ENCODE peak calls at places on chromosomes 1 and 21, in nine cellular contexts. C is stimulated activated CD8-positive, alpha-beta memory T cell treated with anti-CD3 and anti-CD28 coated beads, Interleukin-4, amount 100 ng/mL, for 4 hours; K is brain microvascular endothelial cell; X is GM23338; B is tibial nerve; I is osteocyte; S is activated CD4-positive, alpha-beta T cell treated with anti-CD3 and anti-CD28 coated beads for 24 hours; V is left ventricle myocardium superior; N is EL. E is an unnamed sample.

GRCh38 chr1:58964428-58964827 is 180.6 kb upstream of the JUN start:
- DNase-seq in S (no peak), V (no peak), K (no peak), I (no peak), B (no peak), C (no peak), N (no peak), X (no peak), E (no peak)

GRCh38 chr1:206635983-206636354 is 633 bp downstream of the DYRK3 start:
- DNase-seq in N (peak; percentile 33), S (no peak), V (no peak), B (no peak), C (no peak), X (no peak), K (no peak), I (no peak), E (no peak)

GRCh38 chr1:185565314-185565713 is 168.9 kb upstream of the HMCN1 start:
- DNase-seq in N (peak; percentile 92), C (no peak), S (no peak), V (no peak), K (peak; percentile 80), B (no peak), X (no peak), I (no peak), E (no peak)

GRCh38 chr1:46611691-46612221 is 4.9 kb downstream of the MOB3C start:
- DNase-seq in S (no peak), B (no peak), X (no peak), N (peak; percentile 74), V (no peak), K (no peak), I (no peak), C (no peak), E (no peak)

GRCh38 chr1:89743788-89744187 is 77.0 kb upstream of the LRRC8D start:
- DNase-seq in S (no peak), N (no peak), I (no peak), V (no peak), C (no peak), K (no peak), X (no peak), B (no peak), E (no peak)

GRCh38 chr1:158043232-158043631 is 49.8 kb downstream of the KIRREL1 start:
- DNase-seq in C (no peak), B (no peak), N (no peak), V (no peak), X (peak; percentile 34), K (no peak), I (no peak), S (no peak), E (no peak)

GRCh38 chr21:39721885-39722284 is 23.1 kb upstream of the IGSF5 start:
- DNase-seq in I (no peak), K (no peak), V (no peak), B (no peak), C (no peak), X (no peak), N (no peak), S (no peak), E (no peak)

GRCh38 chr1:230936475-230936874 is 42.2 kb downstream of the TTC13 start:
- DNase-seq in N (no peak), S (no peak), X (no peak), C (no peak), V (no peak), K (no peak), B (no peak), I (no peak), E (no peak)

GRCh38 chr21:44938976-44939531 is 775 bp upstream of the SLX9 start:
- DNase-seq in V (no peak), K (no peak), I (no peak), X (no peak), N (no peak), C (no peak), B (no peak), S (no peak), E (no peak)

GRCh38 chr1:183609313-183609712 is 19.1 kb upstream of the NCF2 start:
- DNase-seq in V (peak; percentile 74), C (no peak), S (no peak), K (peak; percentile 81), N (peak; percentile 88), B (peak; percentile 87), I (no peak), X (peak; percentile 31), E (peak; percentile 35)

GRCh38 chr1:67536957-67537646 is 106.9 kb upstream of the SERBP1 start:
- DNase-seq in K (no peak), V (no peak), S (no peak), C (no peak), X (no peak), B (no peak), N (no peak), I (no peak), E (no peak)

GRCh38 chr1:217275617-217276398 is 355.1 kb downstream of the GPATCH2 start:
- DNase-seq in V (no peak), B (no peak), N (peak; percentile 81), C (no peak), S (no peak), X (no peak), I (no peak), K (peak; percentile 46), E (no peak)

GRCh38 chr1:212132040-212132439 is 96.5 kb downstream of the DTL start:
- DNase-seq in V (no peak), S (no peak), N (no peak), X (no peak), B (no peak), C (no peak), K (no peak), I (no peak), E (no peak)

GRCh38 chr1:151314137-151314875 is 12.9 kb downstream of the PI4KB start:
- DNase-seq in N (peak; percentile 90), K (peak; percentile 75), I (no peak), X (no peak), S (no peak), C (no peak), B (peak; percentile 93), V (peak; percentile 86), E (peak; percentile 73)

GRCh38 chr1:20089328-20090077 is 19.5 kb downstream of the PLA2G5 start:
- DNase-seq in X (peak; percentile 75), I (no peak), S (no peak), K (no peak), C (no peak), B (no peak), V (no peak), N (no peak), E (no peak)

GRCh38 chr1:46128336-46128735 is 4.1 kb downstream of the PIK3R3 start:
- DNase-seq in B (no peak), N (peak; percentile 65), V (no peak), I (no peak), S (no peak), X (no peak), K (no peak), C (no peak), E (no peak)

GRCh38 chr1:116826818-116827606 is 72.8 kb downstream of the CD2 start:
- DNase-seq in I (no peak), V (no peak), K (peak; percentile 64), X (no peak), C (no peak), N (peak; percentile 58), S (peak; percentile 52), B (no peak), E (no peak)

GRCh38 chr1:26405281-26405915 is 5.2 kb upstream of the LIN28A start:
- DNase-seq in N (peak; percentile 83), I (no peak), K (peak; percentile 63), S (no peak), X (no peak), C (no peak), V (no peak), B (no peak), E (no peak)

GRCh38 chr1:180098242-180098995 is 56.2 kb upstream of the QSOX1 start:
- DNase-seq in N (peak; percentile 83), C (no peak), K (peak; percentile 53), I (no peak), X (no peak), V (no peak), B (no peak), S (no peak), E (no peak)

GRCh38 chr1:39214998-39215873 is 10.7 kb downstream of the MACF1 start:
- DNase-seq in S (no peak), C (peak; percentile 42), N (peak; percentile 46), I (no peak), V (no peak), B (no peak), K (no peak), X (no peak), E (no peak)

GRCh38 chr1:26373281-26373680 is 731 bp upstream of the ZNF683 start:
- DNase-seq in C (no peak), V (no peak), K (no peak), B (no peak), S (no peak), I (no peak), N (no peak), X (no peak), E (no peak)

GRCh38 chr1:154971341-154971998 is 923 bp upstream of the SHC1 start:
- DNase-seq in I (no peak), C (no peak), V (no peak), K (peak; percentile 56), N (peak; percentile 38), X (no peak), S (no peak), B (peak; percentile 69), E (no peak)

GRCh38 chr21:21415741-21416140 is 417.5 kb downstream of the NCAM2 start:
- DNase-seq in S (no peak), K (no peak), V (no peak), X (no peak), N (no peak), C (no peak), I (no peak), B (no peak), E (no peak)

GRCh38 chr1:32246888-32247273 is at the start of gene FAM167B:
- DNase-seq in S (no peak), C (no peak), I (no peak), N (peak; percentile 89), K (no peak), X (no peak), V (peak; percentile 58), B (peak; percentile 40), E (no peak)

GRCh38 chr21:14736162-14736561 is 190.0 kb upstream of the SAMSN1 start:
- DNase-seq in B (no peak), N (no peak), C (no peak), S (no peak), V (no peak), X (no peak), I (no peak), K (no peak), E (no peak)

GRCh38 chr1:27142464-27142863 is 12.5 kb downstream of the SLC9A1 start:
- DNase-seq in X (no peak), V (no peak), C (no peak), B (no peak), N (no peak), I (no peak), K (no peak), S (no peak), E (no peak)

E was measured in frontal cortex.